ENCODE peak calls at places on chromosomes 3 and 15, in five cellular contexts. Z is right lobe of liver, U is left ventricle myocardium inferior, Y is lung, O is upper lobe of left lung. V is an unnamed sample.
A peak's percentile ranks its signal among the peaks of the same experiment; 100 is the strongest.

GRCh38 chr3:192223815-192224214 is 503.5 kb downstream of the FGF12 start:
- DNase-seq in Z (no peak), U (no peak), Y (no peak), O (no peak), V (no peak)

GRCh38 chr3:49813497-49814174 is at the start of gene UBA7:
- DNase-seq in Z (peak; percentile 58), U (peak; percentile 48), Y (peak; percentile 57), O (peak; percentile 55), V (no peak)

GRCh38 chr3:16183601-16184270 is 9.3 kb downstream of the GALNT15 start:
- DNase-seq in Z (no peak), U (no peak), Y (no peak), O (no peak), V (peak; percentile 37)

GRCh38 chr3:50248387-50248786 is 12.4 kb downstream of the GNAI2 start:
- DNase-seq in Z (peak; percentile 55), U (peak; percentile 65), Y (no peak), O (peak; percentile 35), V (no peak)

GRCh38 chr3:177438596-177439220 is 241.4 kb upstream of the TBL1XR1 start:
- DNase-seq in Z (no peak), U (no peak), Y (no peak), O (no peak), V (no peak)

GRCh38 chr15:56327721-56328502 is 37.3 kb upstream of the TEX9 start:
- DNase-seq in Z (no peak), U (no peak), Y (no peak), O (no peak), V (no peak)

GRCh38 chr3:113153499-113154107 is 57.8 kb upstream of the BOC start:
- DNase-seq in Z (no peak), U (no peak), Y (no peak), O (no peak), V (no peak)

GRCh38 chr15:51718745-51719144 is 18.7 kb downstream of the LYSMD2 start:
- DNase-seq in Z (no peak), U (no peak), Y (no peak), O (no peak), V (no peak)

GRCh38 chr15:39438795-39439577 is 141.9 kb upstream of the THBS1 start:
- DNase-seq in Z (no peak), U (no peak), Y (no peak), O (no peak), V (no peak)

GRCh38 chr3:149437286-149437685 is 37.2 kb upstream of the TM4SF4 start:
- DNase-seq in Z (no peak), U (no peak), Y (no peak), O (no peak), V (no peak)

DNA sequence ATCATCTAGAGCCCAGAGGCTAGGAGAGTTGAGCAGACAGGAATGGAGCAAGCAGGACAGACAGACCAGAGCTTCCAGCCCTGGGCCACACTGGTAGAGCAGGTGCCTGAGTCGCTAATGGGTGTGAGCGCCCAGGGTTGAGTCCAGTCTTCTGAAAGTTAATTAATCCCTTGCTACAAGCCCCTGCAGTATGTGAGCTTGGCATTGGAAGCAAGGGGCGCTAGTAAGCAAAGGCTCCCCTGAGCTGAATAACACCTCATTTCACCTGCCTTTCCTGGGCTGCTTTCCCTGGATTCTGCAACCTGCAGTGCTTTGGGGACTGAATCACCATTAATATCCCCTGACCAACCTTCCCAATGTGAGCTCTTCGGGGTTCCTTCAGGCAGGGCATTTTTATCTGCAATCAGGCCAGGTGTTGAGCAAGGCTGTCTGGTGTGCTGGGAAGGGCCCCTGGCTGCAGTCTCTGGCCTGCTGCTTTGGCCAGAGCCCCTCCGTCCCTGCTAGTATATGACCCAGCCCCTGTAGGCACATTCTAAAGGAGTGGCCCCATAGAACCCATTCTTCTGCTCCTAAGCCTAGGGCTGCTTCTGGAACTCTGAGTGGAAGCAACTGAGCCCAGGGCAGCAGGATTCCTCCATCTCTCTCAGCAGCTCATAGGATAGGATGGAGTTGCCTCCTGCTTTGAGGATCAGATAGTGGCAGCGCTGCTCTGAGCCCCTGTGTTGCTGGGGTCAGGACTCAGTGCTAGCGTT is 45.1 kb upstream of the EPHB1 start:
- DNase-seq in Z (no peak), U (no peak), Y (peak; percentile 13), O (no peak), V (no peak)
- TF ChIP-seq CTCF in Z (no peak), U (no peak), Y (no peak), O (no peak), V (no peak)

GRCh38 chr3:128617270-128617556 is 33.4 kb downstream of the RPN1 start:
- DNase-seq in Z (no peak), U (no peak), Y (no peak), O (no peak), V (no peak)
- H3K4me3 ChIP-seq in Z (peak overlapping the region; percentile 87), U (peak overlapping the region; percentile 88), Y (no peak overlapping the region), O (no peak overlapping the region), V (peak overlapping the region; percentile 27)

GRCh38 chr3:37249294-37249693 is 74.9 kb upstream of the LRRFIP2 start:
- DNase-seq in Z (no peak), U (no peak), Y (no peak), O (no peak), V (no peak)

GRCh38 chr3:37247398-37248114 is 73.2 kb upstream of the LRRFIP2 start:
- DNase-seq in Z (no peak), U (no peak), Y (no peak), O (no peak), V (no peak)

GRCh38 chr3:37248179-37248578 is 73.8 kb upstream of the LRRFIP2 start:
- DNase-seq in Z (no peak), U (no peak), Y (no peak), O (no peak), V (no peak)

GRCh38 chr3:37250435-37250834 is 76.1 kb upstream of the LRRFIP2 start:
- DNase-seq in Z (no peak), U (no peak), Y (no peak), O (no peak), V (no peak)

DNA sequence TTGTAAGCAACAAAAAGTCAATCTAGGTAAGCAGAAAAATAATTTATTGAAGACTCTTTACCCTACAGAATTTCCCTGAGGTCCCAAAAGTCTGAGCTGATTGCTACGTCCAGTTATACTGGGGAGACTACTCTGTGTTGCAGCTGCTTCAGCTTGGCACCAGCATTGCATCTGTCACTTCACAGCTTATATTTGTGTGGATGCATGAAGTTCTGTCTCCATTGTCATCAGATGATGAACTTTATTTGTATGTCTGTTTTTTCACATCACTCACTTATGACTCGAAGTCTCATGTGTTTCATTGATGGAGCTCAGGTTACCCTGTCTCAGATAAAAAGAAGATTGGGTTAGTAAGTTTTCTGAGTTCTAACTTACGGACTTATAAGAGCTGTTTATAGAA is 75.3 kb upstream of the LRRFIP2 start:
- DNase-seq in Z (no peak), U (no peak), Y (no peak), O (no peak), V (no peak)
- H3K27me3 ChIP-seq in Z (no peaks in the 10 kb centered on the region), U (no peaks in the 10 kb centered on the region), Y (no peaks in the 10 kb centered on the region), O (no peaks in the 10 kb centered on the region), V (no peaks in the 10 kb centered on the region)

GRCh38 chr3:31687020-31687802 is 154.5 kb downstream of the STT3B start:
- DNase-seq in Z (no peak), U (no peak), Y (no peak), O (no peak), V (no peak)
- TF ChIP-seq CTCF in Z (no peak), U (no peak), Y (no peak), O (no peak), V (peak; percentile 30)

DNA sequence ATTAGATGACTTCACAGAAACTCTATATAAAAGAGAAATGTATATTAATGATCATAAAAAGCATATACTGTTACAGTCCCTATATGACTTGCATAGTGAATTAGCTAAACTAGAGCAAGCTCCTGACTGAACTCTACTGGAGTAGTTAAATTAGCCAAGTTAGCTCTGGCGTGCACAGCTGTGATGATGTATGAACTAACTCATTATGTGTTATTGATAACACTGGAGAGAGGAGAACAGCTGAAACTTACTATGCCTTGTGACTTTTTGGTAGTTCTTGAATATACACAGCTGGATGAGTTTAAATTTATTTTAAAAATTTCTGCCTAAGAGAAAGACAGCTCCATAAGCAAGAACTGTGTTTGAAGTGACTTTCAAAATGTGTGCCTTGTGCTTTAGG is 8.1 kb downstream of the TIPARP start:
- DNase-seq in Z (no peak), U (no peak), Y (no peak), O (no peak), V (no peak)
- H3K4me3 ChIP-seq in Z (no peak overlapping the region), U (peak overlapping the region; percentile 16), Y (no peak overlapping the region), O (no peak overlapping the region), V (no peak overlapping the region)

GRCh38 chr3:57161915-57162314 is 3.2 kb downstream of the IL17RD start:
- DNase-seq in Z (no peak), U (no peak), Y (no peak), O (no peak), V (no peak)

GRCh38 chr3:57165637-57166036 is 484 bp upstream of the IL17RD start:
- DNase-seq in Z (no peak), U (no peak), Y (no peak), O (no peak), V (no peak)

GRCh38 chr3:57164217-57164605 is 942 bp downstream of the IL17RD start:
- DNase-seq in Z (peak; percentile 30), U (peak; percentile 54), Y (no peak), O (peak; percentile 68), V (no peak)

GRCh38 chr3:57164606-57165573 is at the start of gene IL17RD:
- DNase-seq in Z (peak; percentile 85), U (peak; percentile 87), Y (peak; percentile 63), O (peak; percentile 94), V (no peak)

GRCh38 chr3:57163751-57164150 is 1.4 kb downstream of the IL17RD start:
- DNase-seq in Z (no peak), U (no peak), Y (no peak), O (no peak), V (no peak)
- H3K27me3 ChIP-seq in Z (no peaks in the 10 kb centered on the region), U (peaks cover 3% of the 10 kb centered on the region), Y (no peaks in the 10 kb centered on the region), O (peaks cover 11% of the 10 kb centered on the region), V (no peaks in the 10 kb centered on the region)